ENCODE peak calls at places on chromosomes 7 and 10, in four cellular contexts. One of them, this sample, is unnamed.

GRCh38 chr7:107613948-107614347 is 33.9 kb downstream of the BCAP29 start:
- DNase-seq in GM12878: no peak
- DNase-seq in WTC11: no peak
- DNase-seq in HepG2: no peak
- DNase-seq in this sample: no peak

GRCh38 chr10:33333260-33334169 is 952 bp downstream of the NRP1 start:
- DNase-seq in HepG2: no peak
- DNase-seq in WTC11: no peak
- DNase-seq in GM12878: no peak
- DNase-seq in this sample: no peak

GRCh38 chr10:22626784-22627183 is 87.6 kb downstream of the PIP4K2A start:
- DNase-seq in WTC11: no peak
- DNase-seq in HepG2: no peak
- DNase-seq in GM12878: no peak
- DNase-seq in this sample: no peak

GRCh38 chr10:125103466-125104377 is 56.6 kb downstream of the CTBP2 start:
- DNase-seq in GM12878: no peak
- DNase-seq in HepG2: no peak
- DNase-seq in WTC11: no peak
- DNase-seq in this sample: no peak

GRCh38 chr10:50275650-50276235 is 24.4 kb upstream of the ASAH2 start:
- DNase-seq in WTC11: peak
- DNase-seq in GM12878: peak
- DNase-seq in HepG2: peak
- DNase-seq in this sample: peak

GRCh38 chr10:116263870-116264269 is 9.1 kb downstream of the GFRA1 start:
- DNase-seq in WTC11: no peak
- DNase-seq in GM12878: no peak
- DNase-seq in HepG2: no peak
- DNase-seq in this sample: no peak

GRCh38 chr10:23035569-23035968 is 59.8 kb upstream of the MSRB2 start:
- DNase-seq in GM12878: no peak
- DNase-seq in WTC11: peak
- DNase-seq in HepG2: peak
- DNase-seq in this sample: peak

GRCh38 chr7:2048006-2048405 is 184.7 kb downstream of the MAD1L1 start:
- DNase-seq in GM12878: no peak
- DNase-seq in WTC11: no peak
- DNase-seq in HepG2: no peak
- DNase-seq in this sample: no peak

GRCh38 chr7:148699772-148700629 is 1.3 kb downstream of the CUL1 start:
- DNase-seq in WTC11: no peak
- DNase-seq in GM12878: no peak
- DNase-seq in HepG2: peak
- DNase-seq in this sample: peak

GRCh38 chr10:29725133-29725720 is 90.5 kb upstream of the SVIL start:
- DNase-seq in GM12878: no peak
- DNase-seq in HepG2: no peak
- DNase-seq in WTC11: no peak
- DNase-seq in this sample: no peak

GRCh38 chr7:77529279-77529678 is 7.8 kb upstream of the PTPN12 start:
- DNase-seq in HepG2: no peak
- DNase-seq in WTC11: no peak
- DNase-seq in GM12878: no peak
- DNase-seq in this sample: no peak

GRCh38 chr7:98283127-98283886 is 1.8 kb downstream of the BRI3 start:
- DNase-seq in GM12878: no peak
- DNase-seq in WTC11: no peak
- DNase-seq in HepG2: no peak
- DNase-seq in this sample: no peak

GRCh38 chr7:141946874-141947273 is at the start of gene CLEC5A:
- DNase-seq in HepG2: no peak
- DNase-seq in WTC11: no peak
- DNase-seq in GM12878: no peak
- DNase-seq in this sample: no peak

GRCh38 chr10:100120550-100120949 is 38.9 kb upstream of the CPN1 start:
- DNase-seq in WTC11: no peak
- DNase-seq in GM12878: no peak
- DNase-seq in HepG2: no peak
- DNase-seq in this sample: no peak

GRCh38 chr10:63491558-63492316 is 26.0 kb upstream of the JMJD1C start:
- DNase-seq in GM12878: no peak
- DNase-seq in HepG2: no peak
- DNase-seq in WTC11: no peak
- DNase-seq in this sample: no peak

GRCh38 chr10:103816431-103816830 is 38.9 kb downstream of the SH3PXD2A start:
- DNase-seq in HepG2: no peak
- DNase-seq in WTC11: no peak
- DNase-seq in GM12878: no peak
- DNase-seq in this sample: peak

GRCh38 chr10:490891-491571 is 198.4 kb downstream of the DIP2C start:
- DNase-seq in HepG2: no peak
- DNase-seq in WTC11: no peak
- DNase-seq in GM12878: no peak
- DNase-seq in this sample: no peak

GRCh38 chr7:22972207-22972606 is 41.7 kb downstream of the HYCC1 start:
- DNase-seq in WTC11: no peak
- DNase-seq in HepG2: no peak
- DNase-seq in GM12878: no peak
- DNase-seq in this sample: no peak

GRCh38 chr7:142800103-142800502 is 29.3 kb downstream of the PRSS2 start:
- DNase-seq in WTC11: no peak
- DNase-seq in GM12878: no peak
- DNase-seq in HepG2: no peak
- DNase-seq in this sample: no peak

GRCh38 chr7:132045002-132045401 is 488.6 kb upstream of the PODXL start:
- DNase-seq in GM12878: no peak
- DNase-seq in HepG2: no peak
- DNase-seq in WTC11: no peak
- DNase-seq in this sample: no peak

GRCh38 chr10:42646692-42647640 is 8.6 kb upstream of the ZNF33B start:
- DNase-seq in WTC11: no peak
- DNase-seq in HepG2: no peak
- DNase-seq in GM12878: no peak
- DNase-seq in this sample: peak

GRCh38 chr10:113087082-113088029 is 137.3 kb downstream of the TCF7L2 start:
- DNase-seq in HepG2: peak
- DNase-seq in GM12878: no peak
- DNase-seq in WTC11: no peak
- DNase-seq in this sample: peak

GRCh38 chr7:144384555-144385245 is 18.8 kb downstream of the NOBOX start:
- DNase-seq in GM12878: no peak
- DNase-seq in WTC11: no peak
- DNase-seq in HepG2: no peak
- DNase-seq in this sample: no peak

GRCh38 chr10:558331-558730 is 131.1 kb downstream of the DIP2C start:
- DNase-seq in HepG2: no peak
- DNase-seq in GM12878: no peak
- DNase-seq in WTC11: no peak
- DNase-seq in this sample: no peak

GRCh38 chr10:110420401-110421193 is 77.1 kb upstream of the DUSP5 start:
- DNase-seq in WTC11: no peak
- DNase-seq in GM12878: no peak
- DNase-seq in HepG2: no peak
- DNase-seq in this sample: no peak

GRCh38 chr10:48881937-48882336 is 57.7 kb downstream of the LRRC18 start:
- DNase-seq in WTC11: no peak
- DNase-seq in HepG2: no peak
- DNase-seq in GM12878: no peak
- DNase-seq in this sample: no peak

GRCh38 chr10:95278061-95278988 is 12.5 kb downstream of the PDLIM1 start:
- DNase-seq in WTC11: no peak
- DNase-seq in GM12878: no peak
- DNase-seq in HepG2: peak
- DNase-seq in this sample: no peak

GRCh38 chr10:56895306-56895705 is 534.2 kb upstream of the ZWINT start:
- DNase-seq in WTC11: no peak
- DNase-seq in GM12878: no peak
- DNase-seq in HepG2: no peak
- DNase-seq in this sample: no peak

GRCh38 chr10:21515581-21516269 is 9.8 kb downstream of the SKIDA1 start:
- DNase-seq in HepG2: no peak
- DNase-seq in GM12878: no peak
- DNase-seq in WTC11: no peak
- DNase-seq in this sample: peak

GRCh38 chr10:21516270-21517131 is 9.0 kb downstream of the SKIDA1 start:
- DNase-seq in WTC11: peak
- DNase-seq in HepG2: no peak
- DNase-seq in GM12878: no peak
- DNase-seq in this sample: peak

GRCh38 chr10:21518629-21519321 is 6.7 kb downstream of the SKIDA1 start:
- DNase-seq in GM12878: no peak
- DNase-seq in WTC11: no peak
- DNase-seq in HepG2: no peak
- DNase-seq in this sample: no peak

GRCh38 chr10:21517983-21518628 is 7.4 kb downstream of the SKIDA1 start:
- DNase-seq in GM12878: no peak
- DNase-seq in WTC11: no peak
- DNase-seq in HepG2: no peak
- DNase-seq in this sample: no peak

GRCh38 chr10:21517134-21517982 is 8.1 kb downstream of the SKIDA1 start:
- DNase-seq in WTC11: peak
- DNase-seq in GM12878: no peak
- DNase-seq in HepG2: no peak
- DNase-seq in this sample: peak
- TF ChIP-seq ETV6 in WTC11: peak
- TF ChIP-seq ETV6 in GM12878: no peak
- TF ChIP-seq ETV6 in HepG2: no peak
- TF ChIP-seq ETV6 in this sample: no peak

DNA sequence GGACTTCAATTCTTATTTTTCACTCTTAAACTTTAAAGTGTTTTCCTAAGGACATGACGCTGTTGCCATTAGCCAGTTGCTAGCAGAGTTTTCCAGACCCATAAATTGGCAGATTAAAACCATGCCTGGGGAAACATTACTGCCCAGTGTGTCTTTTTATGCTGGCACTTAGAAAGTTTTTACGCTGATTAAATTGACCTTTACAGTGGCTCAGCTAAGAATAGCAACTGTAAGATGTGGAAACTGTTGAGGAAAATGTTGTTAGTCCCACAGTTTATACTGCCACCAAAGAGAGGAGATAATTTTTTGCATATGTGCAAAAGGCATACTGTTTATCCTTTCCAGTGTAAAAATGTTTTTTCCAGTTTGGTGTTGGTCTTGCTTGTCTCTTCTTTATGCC is 45.5 kb downstream of the CYP17A1 start:
- DNase-seq in WTC11: no peak
- DNase-seq in HepG2: no peak
- DNase-seq in GM12878: no peak
- DNase-seq in this sample: no peak
- TF ChIP-seq ETV6 in WTC11: no peak
- TF ChIP-seq ETV6 in HepG2: no peak
- TF ChIP-seq ETV6 in GM12878: no peak
- TF ChIP-seq ETV6 in this sample: no peak

GRCh38 chr10:89563861-89564478 is 28.6 kb upstream of the SLC16A12 start:
- DNase-seq in HepG2: peak
- DNase-seq in GM12878: peak
- DNase-seq in WTC11: no peak
- DNase-seq in this sample: peak
- TF ChIP-seq ETV6 in HepG2: no peak
- TF ChIP-seq ETV6 in GM12878: no peak
- TF ChIP-seq ETV6 in WTC11: no peak
- TF ChIP-seq ETV6 in this sample: no peak

DNA sequence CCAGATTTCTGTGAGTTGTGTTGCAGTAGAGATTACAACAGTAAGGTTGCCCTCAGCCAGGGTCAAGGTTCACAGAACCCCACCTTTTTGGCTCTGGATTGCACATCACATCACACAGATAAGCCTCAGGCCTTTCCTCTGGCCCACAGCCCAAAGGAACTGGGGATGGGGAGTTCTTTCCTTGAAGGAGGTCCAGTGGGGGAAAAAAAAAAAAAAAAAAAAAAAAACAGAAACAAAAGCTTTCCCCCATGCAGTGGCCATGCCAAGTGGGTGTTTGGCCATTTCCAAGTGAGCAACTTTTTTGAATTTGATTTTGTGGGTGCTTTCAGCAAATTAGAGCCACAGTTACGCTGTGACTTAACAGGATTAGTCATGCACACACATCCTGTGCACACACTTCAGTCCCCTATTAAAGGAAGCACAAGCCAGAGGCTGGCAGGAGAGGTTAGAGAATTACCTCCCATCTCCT is 79.3 kb upstream of the NANOS1 start:
- DNase-seq in WTC11: no peak
- DNase-seq in GM12878: no peak
- DNase-seq in HepG2: no peak
- DNase-seq in this sample: no peak
- TF ChIP-seq ETV6 in WTC11: no peak
- TF ChIP-seq ETV6 in GM12878: no peak
- TF ChIP-seq ETV6 in HepG2: no peak
- TF ChIP-seq ETV6 in this sample: no peak

GRCh38 chr7:74083928-74084721 is 521 bp downstream of the LIMK1 start:
- DNase-seq in GM12878: no peak
- DNase-seq in WTC11: no peak
- DNase-seq in HepG2: no peak
- DNase-seq in this sample: peak
- TF ChIP-seq ETV6 in GM12878: no peak
- TF ChIP-seq ETV6 in WTC11: no peak
- TF ChIP-seq ETV6 in HepG2: no peak
- TF ChIP-seq ETV6 in this sample: no peak

GRCh38 chr7:128100225-128100948 is 69.2 kb upstream of the LRRC4 start:
- DNase-seq in GM12878: no peak
- DNase-seq in HepG2: no peak
- DNase-seq in WTC11: no peak
- DNase-seq in this sample: no peak
- TF ChIP-seq ETV6 in GM12878: no peak
- TF ChIP-seq ETV6 in HepG2: no peak
- TF ChIP-seq ETV6 in WTC11: no peak
- TF ChIP-seq ETV6 in this sample: no peak

DNA sequence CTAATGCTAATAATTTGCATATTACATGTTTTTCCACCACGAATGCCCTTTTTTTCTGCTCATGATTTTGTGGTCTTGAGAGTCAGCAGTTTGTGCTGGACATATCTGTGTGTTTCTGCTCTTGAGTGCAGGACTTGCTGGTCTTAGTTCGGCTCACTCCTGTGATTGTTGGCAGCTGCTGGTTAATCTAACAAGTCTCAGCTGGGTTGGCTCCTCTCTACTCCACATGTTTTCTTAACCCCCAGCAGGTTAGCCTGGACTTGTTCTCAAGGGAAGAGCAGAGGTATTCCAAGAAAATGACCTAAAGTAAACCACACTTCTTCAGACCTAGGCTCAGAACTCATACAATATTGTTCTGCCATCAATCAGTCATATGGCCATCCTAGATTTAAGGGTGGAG is 1238.9 kb downstream of the XPNPEP1 start:
- DNase-seq in GM12878: no peak
- DNase-seq in HepG2: no peak
- DNase-seq in WTC11: no peak
- DNase-seq in this sample: no peak
- TF ChIP-seq ETV6 in GM12878: no peak
- TF ChIP-seq ETV6 in HepG2: no peak
- TF ChIP-seq ETV6 in WTC11: no peak
- TF ChIP-seq ETV6 in this sample: no peak

GRCh38 chr7:126972571-126972970 is 280.2 kb downstream of the GRM8 start:
- DNase-seq in GM12878: no peak
- DNase-seq in WTC11: no peak
- DNase-seq in HepG2: no peak
- DNase-seq in this sample: no peak
- TF ChIP-seq ETV6 in GM12878: no peak
- TF ChIP-seq ETV6 in WTC11: no peak
- TF ChIP-seq ETV6 in HepG2: no peak
- TF ChIP-seq ETV6 in this sample: no peak